ENCODE peak calls at places on chromosomes 11 and 22, in eight cellular contexts. T, S, D, B, Z, R, K and I are unnamed samples.

GRCh38 chr11:66891849-66892660 is 35.2 kb downstream of the LRFN4 start:
- DNase-seq in T (peak), S (peak), D (peak), B (peak), Z (no peak), R (peak), K (peak), I (no peak)

GRCh38 chr11:114398303-114398920 is 1.9 kb downstream of the C11orf71 start:
- DNase-seq in T (no peak), S (no peak), D (no peak), B (no peak), Z (no peak), R (no peak), K (no peak), I (no peak)

GRCh38 chr11:102147632-102148031 is 37.4 kb downstream of the YAP1 start:
- DNase-seq in T (no peak), S (no peak), D (no peak), B (no peak), Z (no peak), R (no peak), K (no peak), I (no peak)

GRCh38 chr11:9461760-9462134 is 935 bp downstream of the ZNF143 start:
- DNase-seq in T (no peak), S (no peak), D (no peak), B (no peak), Z (no peak), R (peak), K (no peak), I (no peak)

GRCh38 chr11:20022363-20023081 is 137.8 kb downstream of the DBX1 start:
- DNase-seq in T (no peak), S (peak), D (no peak), B (peak), Z (no peak), R (no peak), K (no peak), I (no peak)

GRCh38 chr11:116182356-116182966 is 590.3 kb downstream of the BUD13 start:
- DNase-seq in T (no peak), S (no peak), D (no peak), B (no peak), Z (no peak), R (no peak), K (no peak), I (no peak)

GRCh38 chr11:74672956-74673895 is 58.0 kb downstream of the CHRDL2 start:
- DNase-seq in T (no peak), S (peak), D (no peak), B (no peak), Z (no peak), R (no peak), K (no peak), I (no peak)

GRCh38 chr11:117874910-117875396 is 1.5 kb downstream of the FXYD6 start:
- DNase-seq in T (no peak), S (no peak), D (no peak), B (no peak), Z (no peak), R (no peak), K (no peak), I (no peak)

GRCh38 chr11:94507485-94507884 is 4.8 kb upstream of the C11orf97 start:
- DNase-seq in T (no peak), S (no peak), D (no peak), B (no peak), Z (no peak), R (no peak), K (no peak), I (no peak)

GRCh38 chr22:44381761-44382454 is 69.2 kb upstream of the SHISAL1 start:
- DNase-seq in T (no peak), S (no peak), D (no peak), B (no peak), Z (no peak), R (no peak), K (no peak), I (no peak)

GRCh38 chr11:61007971-61008896 is 36.8 kb downstream of the CD6 start:
- DNase-seq in T (no peak), S (no peak), D (no peak), B (no peak), Z (no peak), R (no peak), K (peak), I (no peak)

GRCh38 chr11:1896468-1896867 is 4.8 kb upstream of the PRR33 start:
- DNase-seq in T (no peak), S (no peak), D (no peak), B (no peak), Z (no peak), R (no peak), K (no peak), I (no peak)

GRCh38 chr22:41382098-41382578 is 396 bp downstream of the TEF start:
- DNase-seq in T (peak), S (peak), D (peak), B (peak), Z (no peak), R (peak), K (no peak), I (peak)

GRCh38 chr11:124086447-124086846 is 28.8 kb upstream of the VWA5A start:
- DNase-seq in T (no peak), S (no peak), D (no peak), B (peak), Z (no peak), R (no peak), K (no peak), I (no peak)

GRCh38 chr11:104765401-104765800 is 132.9 kb downstream of the CASP12 start:
- DNase-seq in T (no peak), S (no peak), D (no peak), B (no peak), Z (no peak), R (no peak), K (no peak), I (no peak)

GRCh38 chr11:95991545-95991944 is 67.6 kb upstream of the MTMR2 start:
- DNase-seq in T (no peak), S (no peak), D (no peak), B (no peak), Z (no peak), R (no peak), K (no peak), I (no peak)

GRCh38 chr11:119087747-119088241 is 3.1 kb downstream of the HMBS start:
- DNase-seq in T (no peak), S (no peak), D (no peak), B (no peak), Z (peak), R (no peak), K (no peak), I (no peak)

GRCh38 chr11:34620202-34620601 is 691 bp upstream of the EHF start:
- DNase-seq in T (no peak), S (no peak), D (no peak), B (no peak), Z (no peak), R (no peak), K (no peak), I (no peak)

GRCh38 chr22:44758354-44758969 is 6.1 kb downstream of the ARHGAP8 start:
- DNase-seq in T (no peak), S (peak), D (no peak), B (no peak), Z (no peak), R (no peak), K (no peak), I (no peak)

GRCh38 chr22:24564376-24565058 is 8.7 kb downstream of the SNRPD3 start:
- DNase-seq in T (no peak), S (no peak), D (no peak), B (no peak), Z (no peak), R (no peak), K (no peak), I (no peak)

GRCh38 chr22:38080468-38080846 is 3.5 kb downstream of the SLC16A8 start:
- DNase-seq in T (no peak), S (no peak), D (no peak), B (no peak), Z (no peak), R (no peak), K (no peak), I (no peak)

GRCh38 chr11:129815596-129816461 is at the start of gene TMEM45B:
- DNase-seq in T (peak), S (no peak), D (no peak), B (no peak), Z (no peak), R (no peak), K (no peak), I (peak)

GRCh38 chr22:27480487-27480886 is 321.1 kb downstream of the MN1 start:
- DNase-seq in T (no peak), S (no peak), D (no peak), B (no peak), Z (no peak), R (no peak), K (no peak), I (no peak)

GRCh38 chr11:28673687-28674431 is 565.7 kb downstream of the METTL15 start:
- DNase-seq in T (no peak), S (no peak), D (no peak), B (no peak), Z (no peak), R (no peak), K (no peak), I (no peak)

GRCh38 chr11:19890308-19890707 is 177.7 kb downstream of the NAV2 start:
- DNase-seq in T (no peak), S (peak), D (no peak), B (no peak), Z (no peak), R (no peak), K (no peak), I (no peak)

GRCh38 chr22:41915035-41915782 is at the start of gene SHISA8:
- DNase-seq in T (peak), S (peak), D (peak), B (peak), Z (no peak), R (peak), K (peak), I (peak)